ENCODE peak calls at places on chromosomes 6 and 20, in ten cellular contexts. I, D, C, Q, L, K, S, R, F and A are unnamed samples. For H3K4me1, the result is how much of the 10 kb centered on the place peaks cover.

GRCh38 chr6:16388488-16388887 is 150.1 kb downstream of the GMPR start:
- DNase-seq in R (no peak), C (no peak), K (no peak), D (no peak), F (no peak), L (no peak), S (no peak), Q (no peak), I (no peak), A (no peak)

GRCh38 chr20:37229300-37229699 is 32.3 kb downstream of the GHRH start:
- DNase-seq in R (no peak), K (no peak), D (no peak), F (no peak), C (no peak), S (no peak), L (no peak), I (no peak), Q (peak), A (no peak)

GRCh38 chr6:2478200-2478599 is 232.8 kb upstream of the GMDS start:
- DNase-seq in Q (no peak), F (no peak), K (no peak), D (no peak), C (no peak), L (no peak), R (no peak), S (no peak), I (no peak), A (no peak)

GRCh38 chr6:3285732-3286131 is 27.0 kb downstream of the PSMG4 start:
- DNase-seq in S (no peak), R (no peak), C (peak), I (no peak), D (no peak), F (no peak), L (peak), K (no peak), Q (no peak), A (peak)

GRCh38 chr20:32418376-32418775 is 60.2 kb downstream of the ASXL1 start:
- DNase-seq in Q (no peak), S (no peak), D (no peak), R (no peak), K (no peak), C (no peak), F (no peak), I (no peak), L (no peak), A (no peak)

GRCh38 chr6:119483936-119484335 is 134.4 kb upstream of the MAN1A1 start:
- DNase-seq in L (no peak), C (no peak), S (no peak), F (no peak), Q (no peak), K (no peak), D (no peak), I (no peak), R (no peak), A (no peak)

GRCh38 chr6:150537481-150537880 is 62.2 kb upstream of the PLEKHG1 start:
- DNase-seq in C (no peak), S (no peak), K (no peak), I (no peak), D (no peak), L (no peak), R (no peak), Q (no peak), F (no peak), A (peak)

GRCh38 chr6:43302126-43302525 is 4.1 kb downstream of the SLC22A7 start:
- DNase-seq in Q (no peak), K (no peak), R (no peak), F (no peak), C (no peak), L (no peak), I (no peak), S (no peak), D (no peak), A (no peak)

GRCh38 chr6:18269253-18269652 is 4.9 kb upstream of the DEK start:
- DNase-seq in Q (no peak), I (no peak), R (peak), K (no peak), F (no peak), S (no peak), C (no peak), L (no peak), D (peak), A (no peak)

GRCh38 chr6:37520926-37521325 is 21.2 kb upstream of the CCDC167 start:
- DNase-seq in L (no peak), D (no peak), R (no peak), F (no peak), S (no peak), K (no peak), I (no peak), Q (no peak), C (no peak), A (no peak)

GRCh38 chr20:4811661-4812181 is 90.0 kb downstream of the PRND start:
- DNase-seq in K (no peak), D (no peak), Q (no peak), F (no peak), L (no peak), C (no peak), I (no peak), R (no peak), S (no peak), A (peak)

GRCh38 chr6:73672290-73672689 is 18.5 kb upstream of the SLC17A5 start:
- DNase-seq in F (no peak), S (no peak), C (no peak), L (no peak), Q (no peak), R (no peak), I (no peak), K (no peak), D (no peak), A (no peak)

DNA sequence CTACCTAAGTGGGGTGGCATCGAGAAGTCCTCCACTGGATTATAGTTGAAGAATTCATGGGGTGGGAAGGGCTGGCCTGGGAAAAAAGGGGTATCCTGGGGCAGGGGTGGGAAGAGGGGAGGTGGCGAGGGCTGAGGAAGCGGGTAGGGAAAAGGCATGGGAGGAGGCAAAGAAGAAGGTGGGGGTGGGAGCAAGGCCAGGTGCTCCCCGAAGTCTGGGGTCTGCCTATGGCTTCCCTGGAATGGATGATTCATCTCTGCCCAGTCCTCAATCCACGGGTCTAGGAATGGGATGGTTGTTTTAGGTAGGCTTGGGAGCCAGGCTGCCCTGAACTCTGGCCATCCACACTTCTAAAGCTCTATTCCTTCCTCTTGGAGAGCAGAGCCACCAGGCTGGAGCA is 4.4 kb downstream of the PCED1A start:
- DNase-seq in F (no peak), D (no peak), R (no peak), I (no peak), C (no peak), K (no peak), L (no peak), S (no peak), Q (no peak), A (no peak)
- TF ChIP-seq POLR2AphosphoS5 in F (no peak), D (no peak), R (no peak), I (no peak), C (no peak), K (no peak), L (no peak), S (no peak), Q (no peak), A (no peak)

DNA sequence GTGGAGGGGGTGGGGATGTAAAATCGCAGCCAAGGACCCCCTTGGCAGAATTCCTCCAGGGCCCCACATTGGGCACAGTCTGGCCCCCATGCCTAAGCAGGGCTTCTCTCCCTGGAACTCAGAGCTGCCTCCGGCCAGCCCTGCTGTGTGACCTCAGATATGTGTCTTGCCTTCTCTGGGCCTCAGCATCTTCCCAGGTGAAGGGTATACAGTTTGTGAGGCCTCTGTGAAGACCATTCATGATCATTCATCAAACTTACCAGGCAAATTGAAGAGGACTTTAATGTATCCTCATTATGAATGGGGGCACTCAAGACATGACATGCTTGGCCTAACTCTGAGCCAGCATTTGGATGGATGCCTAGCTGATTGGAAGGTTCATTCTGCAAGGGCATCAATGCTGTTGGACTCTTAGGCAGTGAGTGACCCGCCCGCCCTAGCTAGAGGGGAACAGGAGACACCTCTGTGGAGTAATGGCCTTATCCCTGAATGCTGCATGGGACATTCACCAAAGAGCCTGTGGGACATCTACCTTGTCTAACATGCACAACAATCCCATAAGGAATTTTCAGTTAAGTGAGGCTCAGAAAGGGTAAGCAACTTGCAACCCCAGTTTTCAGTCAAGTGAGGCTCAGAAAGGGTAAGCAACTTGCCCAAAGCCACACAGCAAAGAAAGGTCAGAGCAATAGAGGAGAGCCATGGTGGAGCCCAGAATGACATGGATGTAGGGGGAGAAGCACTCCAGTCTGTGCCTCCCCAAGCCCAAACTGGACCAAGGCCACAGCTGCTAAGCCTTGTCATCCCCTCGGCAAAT is 533 bp downstream of the CCN5 start:
- DNase-seq in I (no peak), C (no peak), F (no peak), S (no peak), Q (no peak), R (no peak), K (no peak), L (no peak), D (no peak), A (peak)
- H3K4me1 ChIP-seq in I (under half), C (under half), F (under half), S (under half), Q (under half), R (under half), K (under half), L (half or more), D (under half), A (under half)

GRCh38 chr6:148593130-148593812 is 153.6 kb upstream of the UST start:
- DNase-seq in S (no peak), R (no peak), L (no peak), F (no peak), Q (no peak), K (no peak), I (no peak), D (no peak), C (no peak), A (no peak)
- TF ChIP-seq POLR2AphosphoS5 in S (no peak), R (no peak), L (no peak), F (no peak), Q (no peak), K (no peak), I (no peak), D (no peak), C (no peak), A (peak)

GRCh38 chr20:51533291-51534172 is 9.0 kb downstream of the NFATC2 start:
- DNase-seq in K (no peak), D (peak), F (no peak), R (no peak), L (no peak), S (no peak), I (peak), Q (no peak), C (no peak), A (no peak)
- H3K4me1 ChIP-seq in K (under half), D (under half), F (under half), R (under half), L (under half), S (under half), I (under half), Q (under half), C (under half), A (under half)

DNA sequence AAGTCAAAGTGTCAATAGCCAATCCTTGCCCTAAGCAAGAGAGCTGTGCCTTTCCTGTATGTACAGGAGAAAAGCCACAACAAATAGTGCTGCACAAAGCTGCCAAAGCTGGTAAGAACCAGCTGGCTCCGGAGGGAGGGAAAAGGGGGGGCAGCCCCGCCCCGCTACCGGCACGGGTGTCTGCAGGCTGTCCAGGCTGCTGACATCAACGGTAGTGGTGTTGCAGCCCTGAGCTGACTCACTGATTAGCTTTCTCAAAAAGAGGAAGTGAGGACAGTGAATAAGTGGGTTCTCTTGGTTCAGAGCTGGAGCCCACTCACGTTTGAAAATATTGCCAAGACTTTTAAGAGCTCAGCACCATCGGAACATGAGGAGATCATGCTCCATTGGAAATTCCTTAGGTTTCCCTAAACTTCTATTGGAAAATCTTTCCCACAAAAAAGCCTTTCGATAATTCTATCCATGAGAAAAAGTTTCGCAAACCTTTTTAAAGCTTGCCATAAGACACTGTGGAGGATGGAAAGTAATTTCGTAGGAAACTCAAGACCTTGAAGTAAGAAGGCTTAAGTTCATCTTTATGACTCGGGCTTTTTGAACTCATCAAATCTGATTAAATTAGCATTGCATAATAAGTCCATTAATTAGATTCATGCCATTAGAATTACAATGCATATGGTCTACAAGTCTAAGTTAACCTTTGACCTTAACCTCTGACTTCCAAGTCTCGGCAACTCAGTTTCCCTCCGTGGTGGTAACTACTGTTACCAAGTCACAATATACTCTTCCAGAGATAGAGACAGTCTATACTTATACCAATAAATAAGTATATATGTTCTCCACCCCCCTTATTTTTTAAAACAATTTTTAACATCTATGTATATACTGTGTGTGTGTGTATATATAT is 67.0 kb downstream of the TNFRSF21 start:
- DNase-seq in D (no peak), F (no peak), I (peak), S (peak), K (peak), C (peak), L (peak), Q (peak), R (peak), A (peak)
- TF ChIP-seq POLR2AphosphoS5 in D (no peak), F (no peak), I (peak), S (peak), K (peak), C (peak), L (no peak), Q (no peak), R (no peak), A (peak)